ENCODE peak calls at places on chromosomes 3 and 15, in five cellular contexts. I is amygdala; B is mesendoderm; T is activated naive CD4-positive, alpha-beta T cell; M is GM23338. P is an unnamed sample.

GRCh38 chr15:29774900-29775299 is 47.4 kb downstream of the TJP1 start:
- DNase-seq in I (no peak), B (no peak), T (no peak), M (no peak), P (no peak)

GRCh38 chr3:23217872-23218554 is 14.9 kb downstream of the UBE2E2 start:
- DNase-seq in I (no peak), B (no peak), T (no peak), M (no peak), P (no peak)

GRCh38 chr15:99702895-99703602 is 30.2 kb downstream of the LYSMD4 start:
- DNase-seq in I (no peak), B (peak; percentile 32), T (no peak), M (no peak), P (no peak)

GRCh38 chr3:64898941-64899340 is 211.1 kb upstream of the ADAMTS9 start:
- DNase-seq in I (no peak), B (no peak), T (no peak), M (no peak), P (no peak)

GRCh38 chr3:177284383-177284881 is 87.2 kb upstream of the TBL1XR1 start:
- DNase-seq in I (no peak), B (peak; percentile 97), T (no peak), M (peak; percentile 89), P (peak; percentile 67)

GRCh38 chr15:74901612-74902063 is 5.0 kb downstream of the FAM219B start:
- DNase-seq in I (peak; percentile 10), B (peak; percentile 49), T (peak; percentile 16), M (peak; percentile 64), P (peak; percentile 66)

GRCh38 chr15:64502537-64502936 is 42.2 kb downstream of the ZNF609 start:
- DNase-seq in I (no peak), B (no peak), T (no peak), M (no peak), P (no peak)

GRCh38 chr3:112327371-112327951 is 5.5 kb upstream of the CD200 start:
- DNase-seq in I (no peak), B (peak; percentile 77), T (no peak), M (peak; percentile 77), P (no peak)

GRCh38 chr15:83106994-83107840 is at the start of gene TM6SF1:
- DNase-seq in I (no peak), B (peak; percentile 48), T (no peak), M (peak; percentile 50), P (peak; percentile 26)

GRCh38 chr3:107674371-107674770 is 151.6 kb downstream of the BBX start:
- DNase-seq in I (peak; percentile 16), B (no peak), T (no peak), M (no peak), P (no peak)

GRCh38 chr3:138461246-138461645 is 26.8 kb downstream of the ESYT3 start:
- DNase-seq in I (no peak), B (no peak), T (no peak), M (no peak), P (no peak)

GRCh38 chr3:30760040-30760439 is 134.4 kb downstream of the GADL1 start:
- DNase-seq in I (no peak), B (no peak), T (no peak), M (no peak), P (no peak)

GRCh38 chr15:80234883-80235282 is 17.1 kb downstream of the CTXND1 start:
- DNase-seq in I (no peak), B (peak; percentile 58), T (no peak), M (peak; percentile 73), P (peak; percentile 71)

GRCh38 chr3:58965870-58966269 is 84.0 kb downstream of the CFAP20DC start:
- DNase-seq in I (no peak), B (no peak), T (no peak), M (no peak), P (no peak)

GRCh38 chr3:146308222-146308621 is 57.3 kb upstream of the PLSCR4 start:
- DNase-seq in I (no peak), B (no peak), T (no peak), M (no peak), P (no peak)

GRCh38 chr3:173397161-173398110 is at the start of gene NLGN1:
- DNase-seq in I (peak; percentile 81), B (peak; percentile 70), T (no peak), M (peak; percentile 82), P (peak; percentile 75)

GRCh38 chr15:43977072-43977884 is 150.5 kb downstream of the WDR76 start:
- DNase-seq in I (no peak), B (peak; percentile 85), T (no peak), M (peak; percentile 81), P (no peak)

GRCh38 chr3:184578218-184578617 is 16.6 kb downstream of the EPHB3 start:
- DNase-seq in I (no peak), B (no peak), T (no peak), M (no peak), P (no peak)

GRCh38 chr15:45919806-45920205 is 285.0 kb downstream of the SQOR start:
- DNase-seq in I (no peak), B (peak; percentile 81), T (no peak), M (peak; percentile 2), P (no peak)

GRCh38 chr3:16884748-16885587 is at the start of gene PLCL2:
- DNase-seq in I (peak; percentile 26), B (peak; percentile 59), T (peak; percentile 49), M (peak; percentile 66), P (peak; percentile 38)

GRCh38 chr3:147939425-147940196 is 530.4 kb downstream of the ZIC1 start:
- DNase-seq in I (peak; percentile 40), B (no peak), T (no peak), M (peak; percentile 20), P (no peak)

GRCh38 chr3:127964053-127964452 is 49.0 kb downstream of the KBTBD12 start:
- DNase-seq in I (no peak), B (no peak), T (no peak), M (no peak), P (no peak)

GRCh38 chr3:141707741-141708203 is 30.3 kb upstream of the RNF7 start:
- DNase-seq in I (no peak), B (no peak), T (no peak), M (no peak), P (no peak)

GRCh38 chr15:89009080-89009479 is 79.2 kb upstream of the ABHD2 start:
- DNase-seq in I (no peak), B (no peak), T (no peak), M (no peak), P (no peak)